ENCODE peak calls at places on chromosomes 16 and 17, in five cellular contexts. N is AG04450, K is fibroblast of villous mesenchyme, B is fibroblast of mammary gland, M is cardiac muscle cell. D is an unnamed sample.

GRCh38 chr16:31333686-31334649 is 21.0 kb upstream of the ITGAX start:
- DNase-seq in K (peak; percentile 56), M (peak; percentile 26), B (no peak), N (no peak), D (peak; percentile 42)

GRCh38 chr16:1980026-1980769 is 1.1 kb downstream of the NOXO1 start:
- DNase-seq in B (no peak), N (no peak), M (no peak), K (no peak), D (peak; percentile 26)

GRCh38 chr17:57528084-57528451 is 217.0 kb downstream of the CCDC182 start:
- DNase-seq in M (no peak), N (no peak), K (peak; percentile 48), B (no peak), D (no peak)

GRCh38 chr16:7597677-7598076 is 265.0 kb downstream of the RBFOX1 start:
- DNase-seq in M (no peak), K (no peak), N (no peak), B (no peak), D (no peak)

GRCh38 chr17:19386276-19386863 is 620 bp downstream of the MFAP4 start:
- DNase-seq in B (peak; percentile 96), N (peak; percentile 50), M (peak; percentile 85), K (peak; percentile 90), D (peak; percentile 95)

GRCh38 chr17:77437747-77438146 is 297.0 kb downstream of the SEC14L1 start:
- DNase-seq in B (no peak), M (no peak), N (no peak), K (no peak), D (no peak)

GRCh38 chr16:66382171-66382965 is 15.9 kb downstream of the CDH5 start:
- DNase-seq in M (peak; percentile 63), N (peak; percentile 13), B (peak; percentile 54), K (no peak), D (peak; percentile 95)

GRCh38 chr17:78466786-78467715 is 88.6 kb downstream of the PGS1 start:
- DNase-seq in M (no peak), B (no peak), K (no peak), N (no peak), D (no peak)

GRCh38 chr16:4415538-4416199 is 727 bp downstream of the CORO7 start:
- DNase-seq in B (no peak), N (no peak), M (no peak), K (peak; percentile 34), D (peak; percentile 33)

GRCh38 chr16:84482001-84482891 is 22.2 kb downstream of the MEAK7 start:
- DNase-seq in K (no peak), B (no peak), N (no peak), M (peak; percentile 7), D (peak; percentile 35)

GRCh38 chr17:57578608-57578990 is 166.5 kb downstream of the CCDC182 start:
- DNase-seq in M (peak; percentile 70), N (no peak), K (no peak), B (peak; percentile 65), D (no peak)

GRCh38 chr17:2194778-2195417 is 108.7 kb downstream of the SMG6 start:
- DNase-seq in N (no peak), K (peak; percentile 68), B (no peak), M (no peak), D (peak; percentile 52)

GRCh38 chr17:47388825-47389224 is 65.1 kb downstream of the EFCAB13 start:
- DNase-seq in B (no peak), N (no peak), K (no peak), M (no peak), D (no peak)

GRCh38 chr16:78896280-78896679 is 704.3 kb downstream of the MAF start:
- DNase-seq in B (no peak), N (no peak), M (no peak), K (no peak), D (no peak)

GRCh38 chr17:27559996-27560481 is 70.9 kb upstream of the LGALS9 start:
- DNase-seq in M (peak; percentile 97), N (peak; percentile 75), B (peak; percentile 90), K (peak; percentile 93), D (peak; percentile 73)

GRCh38 chr16:54312502-54312991 is 26.0 kb upstream of the IRX3 start:
- DNase-seq in B (no peak), N (no peak), K (no peak), M (no peak), D (no peak)

GRCh38 chr16:35559911-35560636 is 2100.7 kb downstream of the TP53TG3F start:
- DNase-seq in N (no peak), B (no peak), K (no peak), M (no peak), D (no peak)

GRCh38 chr17:57604771-57605733 is 140.0 kb downstream of the CCDC182 start:
- DNase-seq in N (peak; percentile 24), M (peak; percentile 68), B (no peak), K (peak; percentile 72), D (peak; percentile 25)

GRCh38 chr17:78999056-78999768 is 10.4 kb downstream of the CANT1 start:
- DNase-seq in N (no peak), K (no peak), M (no peak), B (no peak), D (no peak)

GRCh38 chr16:22126037-22126558 is 33.8 kb downstream of the VWA3A start:
- DNase-seq in K (no peak), N (no peak), M (peak; percentile 44), B (no peak), D (no peak)

GRCh38 chr17:29590979-29591736 is 1.7 kb upstream of the GIT1 start:
- DNase-seq in M (peak; percentile 62), N (no peak), B (peak; percentile 65), K (no peak), D (peak; percentile 61)

GRCh38 chr17:43660816-43661493 is 767 bp downstream of the MEOX1 start:
- DNase-seq in N (no peak), K (no peak), M (no peak), B (no peak), D (no peak)

GRCh38 chr16:64089697-64090096 is 1032.2 kb downstream of the CDH11 start:
- DNase-seq in N (no peak), K (peak; percentile 6), B (peak; percentile 36), M (peak; percentile 40), D (peak; percentile 28)

GRCh38 chr17:21275047-21275578 is 9.4 kb upstream of the MAP2K3 start:
- DNase-seq in K (no peak), N (no peak), M (no peak), B (no peak), D (no peak)
- H3K4me3 ChIP-seq in K (peak overlapping the region; percentile 69), N (peak overlapping the region; percentile 69), M (peak overlapping the region; percentile 33), B (peak overlapping the region; percentile 58), D (peak overlapping the region; percentile 53)

GRCh38 chr17:17445296-17445924 is 31.4 kb upstream of the MED9 start:
- DNase-seq in M (no peak), N (no peak), B (no peak), K (no peak), D (no peak)
- TF ChIP-seq CTCF in M (no peak), N (no peak), B (no peak), K (no peak), D (no peak)

DNA sequence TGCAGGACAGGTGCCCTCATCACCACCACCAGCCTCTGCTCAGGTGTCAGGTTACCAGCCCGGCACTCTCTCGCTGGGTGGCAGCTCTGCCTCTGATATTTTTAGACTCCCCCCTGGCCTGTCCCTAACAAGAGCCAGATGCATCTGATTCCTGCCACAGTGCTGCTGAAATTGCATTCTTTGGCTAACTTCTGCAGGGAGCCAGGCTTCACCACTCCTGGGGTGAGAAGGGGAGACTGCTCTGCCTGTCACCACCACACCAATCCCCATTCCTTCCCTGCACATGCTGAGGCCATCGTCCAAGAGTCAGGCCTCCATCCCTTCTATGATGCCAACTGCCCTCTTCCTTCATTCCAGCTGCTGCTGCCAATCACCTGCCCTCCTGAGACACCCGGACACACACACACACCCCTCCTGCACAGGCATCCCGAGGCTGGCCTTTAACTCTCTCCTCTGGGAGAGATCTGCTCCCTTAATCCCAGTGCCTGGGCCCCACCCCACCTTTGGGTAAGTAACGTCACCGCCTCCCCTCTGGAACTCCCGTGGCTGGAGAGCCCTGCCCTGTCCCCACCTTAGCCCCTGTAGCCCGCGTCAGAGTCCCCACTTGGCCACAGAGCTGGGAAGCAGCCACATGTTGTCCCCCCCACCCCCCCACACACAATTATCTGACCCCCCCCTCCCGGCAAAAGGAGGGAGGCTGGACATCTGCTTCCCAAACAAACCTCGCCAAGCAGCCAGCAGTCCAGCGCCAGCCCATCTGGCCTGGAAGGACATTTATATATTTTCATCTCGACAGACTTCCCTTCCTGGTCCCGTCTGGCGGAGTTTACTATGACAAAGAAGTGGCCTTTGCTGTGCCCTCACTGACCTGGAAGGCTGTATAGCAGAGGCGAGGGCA is 2.8 kb downstream of the EMP2 start:
- DNase-seq in M (no peak), N (no peak), K (no peak), B (no peak), D (no peak)
- H3K4me3 ChIP-seq in M (peak overlapping the region; percentile 54), N (no peak overlapping the region), K (no peak overlapping the region), B (no peak overlapping the region), D (peak overlapping the region; percentile 77)

DNA sequence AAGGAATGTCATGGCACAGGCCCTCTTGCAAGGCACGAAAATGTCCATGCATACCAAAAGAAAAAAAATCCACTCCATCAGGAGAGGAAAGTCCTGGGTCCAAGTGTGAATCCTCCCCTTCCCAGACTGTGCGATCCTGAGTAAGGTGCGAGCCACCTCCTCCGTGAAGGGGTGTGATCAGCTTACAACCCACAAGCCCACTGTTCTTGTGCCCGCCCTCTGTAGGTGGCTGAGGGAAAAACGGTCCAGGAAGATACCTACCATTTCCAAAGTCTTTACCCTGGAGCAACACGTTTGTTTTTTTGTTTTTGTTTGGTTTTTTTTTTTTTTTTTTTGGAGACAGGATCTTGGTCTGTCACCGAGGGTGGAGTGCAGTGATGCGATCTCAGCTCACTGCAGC is 116.5 kb downstream of the ZNF423 start:
- DNase-seq in N (no peak), K (no peak), M (no peak), B (no peak), D (no peak)
- TF ChIP-seq CTCF in N (no peak), K (no peak), M (peak; percentile 6), B (peak; percentile 9), D (no peak)

GRCh38 chr17:45311406-45311761 is 5.4 kb downstream of the MAP3K14 start:
- DNase-seq in M (no peak), K (no peak), B (no peak), N (no peak), D (no peak)
- H3K4me3 ChIP-seq in M (no peak overlapping the region), K (no peak overlapping the region), B (no peak overlapping the region), N (no peak overlapping the region), D (no peak overlapping the region)

D was measured in epithelial cell of esophagus.